ENCODE peak calls at places on chromosomes 11 and 22, in six cellular contexts. One of them, this sample, is unnamed.

GRCh38 chr22:31614781-31615480 is 47.1 kb downstream of the PISD start:
- DNase-seq in fibroblast of the aortic adventitia: no peak
- DNase-seq in PC-3: no peak
- DNase-seq in GM12878: no peak
- DNase-seq in IMR-90: no peak
- DNase-seq in progenitor cell of endocrine pancreas: no peak
- DNase-seq in this sample: no peak

GRCh38 chr11:109859325-109859724 is 233.9 kb upstream of the ZC3H12C start:
- DNase-seq in fibroblast of the aortic adventitia: peak; percentile 66
- DNase-seq in PC-3: peak; percentile 76
- DNase-seq in GM12878: no peak
- DNase-seq in IMR-90: peak; percentile 92
- DNase-seq in progenitor cell of endocrine pancreas: no peak
- DNase-seq in this sample: no peak

GRCh38 chr11:47330002-47330911 is 22.2 kb downstream of the MYBPC3 start:
- DNase-seq in fibroblast of the aortic adventitia: no peak
- DNase-seq in PC-3: no peak
- DNase-seq in GM12878: no peak
- DNase-seq in IMR-90: peak; percentile 29
- DNase-seq in progenitor cell of endocrine pancreas: no peak
- DNase-seq in this sample: no peak

GRCh38 chr22:44024288-44024908 is at the start of gene PARVB:
- DNase-seq in fibroblast of the aortic adventitia: peak; percentile 12
- DNase-seq in PC-3: peak; percentile 6
- DNase-seq in GM12878: no peak
- DNase-seq in IMR-90: no peak
- DNase-seq in progenitor cell of endocrine pancreas: peak; percentile 17
- DNase-seq in this sample: peak; percentile 34

GRCh38 chr11:5564259-5565019 is 16.1 kb upstream of the OR52H1 start:
- DNase-seq in fibroblast of the aortic adventitia: peak; percentile 19
- DNase-seq in PC-3: no peak
- DNase-seq in GM12878: no peak
- DNase-seq in IMR-90: peak; percentile 29
- DNase-seq in progenitor cell of endocrine pancreas: no peak
- DNase-seq in this sample: no peak

GRCh38 chr22:44777364-44777756 is 25.0 kb downstream of the ARHGAP8 start:
- DNase-seq in fibroblast of the aortic adventitia: no peak
- DNase-seq in PC-3: no peak
- DNase-seq in GM12878: no peak
- DNase-seq in IMR-90: no peak
- DNase-seq in progenitor cell of endocrine pancreas: no peak
- DNase-seq in this sample: no peak

GRCh38 chr11:113554531-113554930 is 79.3 kb upstream of the DRD2 start:
- DNase-seq in fibroblast of the aortic adventitia: no peak
- DNase-seq in PC-3: no peak
- DNase-seq in GM12878: no peak
- DNase-seq in IMR-90: no peak
- DNase-seq in progenitor cell of endocrine pancreas: no peak
- DNase-seq in this sample: no peak

GRCh38 chr11:72629266-72629665 is 45.0 kb downstream of the PDE2A start:
- DNase-seq in fibroblast of the aortic adventitia: peak; percentile 7
- DNase-seq in PC-3: no peak
- DNase-seq in GM12878: no peak
- DNase-seq in IMR-90: no peak
- DNase-seq in progenitor cell of endocrine pancreas: no peak
- DNase-seq in this sample: no peak

GRCh38 chr22:26597026-26597425 is 7.1 kb upstream of the TPST2 start:
- DNase-seq in fibroblast of the aortic adventitia: no peak
- DNase-seq in PC-3: no peak
- DNase-seq in GM12878: no peak
- DNase-seq in IMR-90: no peak
- DNase-seq in progenitor cell of endocrine pancreas: no peak
- DNase-seq in this sample: no peak

GRCh38 chr11:76599041-76600013 is 71.2 kb downstream of the LRRC32 start:
- DNase-seq in fibroblast of the aortic adventitia: no peak
- DNase-seq in PC-3: no peak
- DNase-seq in GM12878: no peak
- DNase-seq in IMR-90: peak; percentile 50
- DNase-seq in progenitor cell of endocrine pancreas: no peak
- DNase-seq in this sample: no peak

GRCh38 chr11:69804769-69805508 is 14.3 kb downstream of the FGF3 start:
- DNase-seq in fibroblast of the aortic adventitia: no peak
- DNase-seq in PC-3: no peak
- DNase-seq in GM12878: no peak
- DNase-seq in IMR-90: no peak
- DNase-seq in progenitor cell of endocrine pancreas: no peak
- DNase-seq in this sample: no peak

GRCh38 chr11:45922425-45923082 is at the start of gene LARGE2:
- DNase-seq in fibroblast of the aortic adventitia: no peak
- DNase-seq in PC-3: peak; percentile 67
- DNase-seq in GM12878: no peak
- DNase-seq in IMR-90: no peak
- DNase-seq in progenitor cell of endocrine pancreas: no peak
- DNase-seq in this sample: no peak

GRCh38 chr22:46293591-46294260 is 2.9 kb upstream of the GTSE1 start:
- DNase-seq in fibroblast of the aortic adventitia: no peak
- DNase-seq in PC-3: no peak
- DNase-seq in GM12878: no peak
- DNase-seq in IMR-90: peak; percentile 53
- DNase-seq in progenitor cell of endocrine pancreas: no peak
- DNase-seq in this sample: no peak

GRCh38 chr11:63212742-63213141 is 30.7 kb downstream of the SLC22A25 start:
- DNase-seq in fibroblast of the aortic adventitia: peak; percentile 30
- DNase-seq in PC-3: peak; percentile 70
- DNase-seq in GM12878: no peak
- DNase-seq in IMR-90: no peak
- DNase-seq in progenitor cell of endocrine pancreas: no peak
- DNase-seq in this sample: no peak

GRCh38 chr11:70737816-70738630 is 339.7 kb downstream of the CTTN start:
- DNase-seq in fibroblast of the aortic adventitia: no peak
- DNase-seq in PC-3: no peak
- DNase-seq in GM12878: no peak
- DNase-seq in IMR-90: no peak
- DNase-seq in progenitor cell of endocrine pancreas: no peak
- DNase-seq in this sample: no peak

GRCh38 chr11:129333873-129334272 is 41.8 kb upstream of the BARX2 start:
- DNase-seq in fibroblast of the aortic adventitia: no peak
- DNase-seq in PC-3: peak; percentile 30
- DNase-seq in GM12878: no peak
- DNase-seq in IMR-90: no peak
- DNase-seq in progenitor cell of endocrine pancreas: no peak
- DNase-seq in this sample: no peak

GRCh38 chr11:8806974-8807373 is 104.0 kb upstream of the AKIP1 start:
- DNase-seq in fibroblast of the aortic adventitia: no peak
- DNase-seq in PC-3: no peak
- DNase-seq in GM12878: no peak
- DNase-seq in IMR-90: no peak
- DNase-seq in progenitor cell of endocrine pancreas: no peak
- DNase-seq in this sample: no peak

GRCh38 chr11:73288873-73289707 is 17.0 kb downstream of the P2RY6 start:
- DNase-seq in fibroblast of the aortic adventitia: peak; percentile 78
- DNase-seq in PC-3: peak; percentile 82
- DNase-seq in GM12878: peak; percentile 70
- DNase-seq in IMR-90: peak; percentile 65
- DNase-seq in progenitor cell of endocrine pancreas: peak; percentile 53
- DNase-seq in this sample: peak; percentile 48

GRCh38 chr11:118168316-118168715 is 8.1 kb downstream of the SCN2B start:
- DNase-seq in fibroblast of the aortic adventitia: no peak
- DNase-seq in PC-3: no peak
- DNase-seq in GM12878: no peak
- DNase-seq in IMR-90: no peak
- DNase-seq in progenitor cell of endocrine pancreas: no peak
- DNase-seq in this sample: no peak

DNA sequence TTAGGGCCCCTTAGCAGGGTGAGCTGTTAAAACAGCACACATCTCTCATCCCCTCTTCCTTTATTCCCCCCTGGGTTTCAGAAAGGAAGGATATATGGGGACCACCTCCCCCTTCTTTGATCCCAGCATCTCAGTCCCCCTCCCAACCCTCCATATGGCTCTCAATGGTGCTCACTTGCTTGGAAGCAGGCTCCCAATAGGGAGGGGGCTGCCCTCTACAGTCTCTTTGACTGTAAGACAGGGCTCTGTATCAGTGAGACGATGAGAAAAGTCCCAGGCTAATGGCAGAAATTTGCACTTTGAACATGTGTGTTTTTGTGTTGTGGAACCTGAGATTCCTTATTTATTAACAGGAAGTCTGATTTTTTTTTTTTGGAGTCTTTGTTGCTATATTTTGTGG is 4.2 kb upstream of the CNTF start:
- DNase-seq in fibroblast of the aortic adventitia: no peak
- DNase-seq in PC-3: no peak
- DNase-seq in GM12878: no peak
- DNase-seq in IMR-90: no peak
- DNase-seq in progenitor cell of endocrine pancreas: no peak
- DNase-seq in this sample: no peak
- TF ChIP-seq CTCF in fibroblast of the aortic adventitia: no peak
- TF ChIP-seq CTCF in PC-3: peak; percentile 32
- TF ChIP-seq CTCF in GM12878: peak; percentile 38
- TF ChIP-seq CTCF in IMR-90: peak; percentile 1
- TF ChIP-seq CTCF in progenitor cell of endocrine pancreas: no peak
- TF ChIP-seq CTCF in this sample: no peak

DNA sequence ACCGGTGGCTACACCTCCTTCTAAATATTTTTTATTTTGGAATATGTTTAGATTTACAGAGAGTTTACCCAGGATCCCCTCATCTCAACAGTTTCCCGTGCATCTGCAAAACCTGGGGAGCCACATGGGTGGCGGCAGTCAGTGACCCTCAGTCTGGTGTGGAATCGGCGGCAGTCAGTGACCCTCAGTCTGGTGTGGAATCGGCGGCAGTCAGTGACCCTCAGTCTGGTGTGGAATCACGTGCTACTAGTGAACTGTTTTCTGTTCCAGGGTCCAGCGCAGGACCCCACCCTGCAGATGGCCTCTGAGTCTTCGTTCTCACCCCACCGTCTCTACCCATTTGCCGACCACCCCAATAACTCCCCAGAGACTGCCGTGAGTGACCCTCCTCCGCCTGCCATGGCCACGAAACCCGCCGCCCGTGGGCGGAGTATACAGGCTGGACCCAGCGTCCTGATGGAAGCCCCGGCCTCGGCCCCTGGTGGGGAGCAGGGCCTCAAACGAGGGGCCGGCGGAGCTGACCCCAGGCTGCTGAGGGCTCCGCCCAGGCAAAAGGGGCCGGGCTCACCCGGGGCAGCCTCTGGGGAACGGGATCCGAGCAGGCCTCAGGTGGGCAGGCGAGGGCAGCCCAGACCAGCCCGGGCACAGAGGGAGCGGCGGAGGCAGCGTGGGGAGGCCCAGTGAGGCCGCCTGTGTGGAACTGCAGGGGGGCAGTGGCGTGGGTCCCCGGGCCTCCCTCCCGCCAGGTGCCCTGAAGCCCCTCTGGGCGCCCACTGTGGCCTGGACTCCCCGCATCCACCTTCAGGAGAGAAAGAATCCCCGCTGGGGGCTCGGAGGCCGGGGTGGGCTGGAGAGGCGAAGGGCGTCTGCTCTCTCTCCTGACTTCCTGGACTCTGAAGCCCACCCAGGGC is 2.5 kb downstream of the IL17REL start:
- DNase-seq in fibroblast of the aortic adventitia: no peak
- DNase-seq in PC-3: no peak
- DNase-seq in GM12878: no peak
- DNase-seq in IMR-90: no peak
- DNase-seq in progenitor cell of endocrine pancreas: no peak
- DNase-seq in this sample: no peak
- TF ChIP-seq CTCF in fibroblast of the aortic adventitia: no peak
- TF ChIP-seq CTCF in PC-3: no peak
- TF ChIP-seq CTCF in GM12878: no peak
- TF ChIP-seq CTCF in IMR-90: no peak
- TF ChIP-seq CTCF in progenitor cell of endocrine pancreas: no peak
- TF ChIP-seq CTCF in this sample: no peak

GRCh38 chr11:126573325-126574076 is 218.0 kb downstream of the ST3GAL4 start:
- DNase-seq in fibroblast of the aortic adventitia: no peak
- DNase-seq in PC-3: no peak
- DNase-seq in GM12878: no peak
- DNase-seq in IMR-90: no peak
- DNase-seq in progenitor cell of endocrine pancreas: no peak
- DNase-seq in this sample: no peak
- TF ChIP-seq CTCF in fibroblast of the aortic adventitia: no peak
- TF ChIP-seq CTCF in PC-3: peak; percentile 42
- TF ChIP-seq CTCF in GM12878: peak; percentile 22
- TF ChIP-seq CTCF in IMR-90: peak; percentile 29
- TF ChIP-seq CTCF in progenitor cell of endocrine pancreas: peak; percentile 44
- TF ChIP-seq CTCF in this sample: no peak

GRCh38 chr22:47392729-47393128 is 630.3 kb downstream of the TBC1D22A start:
- DNase-seq in fibroblast of the aortic adventitia: no peak
- DNase-seq in PC-3: no peak
- DNase-seq in GM12878: no peak
- DNase-seq in IMR-90: no peak
- DNase-seq in progenitor cell of endocrine pancreas: no peak
- DNase-seq in this sample: no peak
- TF ChIP-seq CTCF in fibroblast of the aortic adventitia: no peak
- TF ChIP-seq CTCF in PC-3: no peak
- TF ChIP-seq CTCF in GM12878: no peak
- TF ChIP-seq CTCF in IMR-90: no peak
- TF ChIP-seq CTCF in progenitor cell of endocrine pancreas: no peak
- TF ChIP-seq CTCF in this sample: no peak

GRCh38 chr11:61544466-61544865 is 35.9 kb downstream of the LRRC10B start:
- DNase-seq in fibroblast of the aortic adventitia: no peak
- DNase-seq in PC-3: peak; percentile 10
- DNase-seq in GM12878: no peak
- DNase-seq in IMR-90: no peak
- DNase-seq in progenitor cell of endocrine pancreas: no peak
- DNase-seq in this sample: no peak
- TF ChIP-seq CTCF in fibroblast of the aortic adventitia: no peak
- TF ChIP-seq CTCF in PC-3: no peak
- TF ChIP-seq CTCF in GM12878: no peak
- TF ChIP-seq CTCF in IMR-90: no peak
- TF ChIP-seq CTCF in progenitor cell of endocrine pancreas: no peak
- TF ChIP-seq CTCF in this sample: no peak

GRCh38 chr11:64851831-64852337 is 7.4 kb upstream of the CDC42BPG start:
- DNase-seq in fibroblast of the aortic adventitia: no peak
- DNase-seq in PC-3: no peak
- DNase-seq in GM12878: no peak
- DNase-seq in IMR-90: no peak
- DNase-seq in progenitor cell of endocrine pancreas: no peak
- DNase-seq in this sample: no peak

GRCh38 chr11:64848214-64848778 is 3.8 kb upstream of the CDC42BPG start:
- DNase-seq in fibroblast of the aortic adventitia: no peak
- DNase-seq in PC-3: no peak
- DNase-seq in GM12878: no peak
- DNase-seq in IMR-90: no peak
- DNase-seq in progenitor cell of endocrine pancreas: no peak
- DNase-seq in this sample: no peak

GRCh38 chr11:64848779-64849599 is 4.5 kb upstream of the CDC42BPG start:
- DNase-seq in fibroblast of the aortic adventitia: no peak
- DNase-seq in PC-3: peak; percentile 66
- DNase-seq in GM12878: no peak
- DNase-seq in IMR-90: no peak
- DNase-seq in progenitor cell of endocrine pancreas: no peak
- DNase-seq in this sample: no peak

GRCh38 chr11:64850979-64851567 is 6.6 kb upstream of the CDC42BPG start:
- DNase-seq in fibroblast of the aortic adventitia: no peak
- DNase-seq in PC-3: no peak
- DNase-seq in GM12878: peak; percentile 90
- DNase-seq in IMR-90: no peak
- DNase-seq in progenitor cell of endocrine pancreas: no peak
- DNase-seq in this sample: no peak

GRCh38 chr11:64849600-64850356 is 5.3 kb upstream of the CDC42BPG start:
- DNase-seq in fibroblast of the aortic adventitia: peak; percentile 72
- DNase-seq in PC-3: no peak
- DNase-seq in GM12878: no peak
- DNase-seq in IMR-90: no peak
- DNase-seq in progenitor cell of endocrine pancreas: no peak
- DNase-seq in this sample: no peak
- TF ChIP-seq CTCF in fibroblast of the aortic adventitia: peak; percentile 59
- TF ChIP-seq CTCF in PC-3: no peak
- TF ChIP-seq CTCF in GM12878: no peak
- TF ChIP-seq CTCF in IMR-90: peak; percentile 33
- TF ChIP-seq CTCF in progenitor cell of endocrine pancreas: no peak
- TF ChIP-seq CTCF in this sample: no peak

GRCh38 chr11:19905280-19905853 is 192.7 kb downstream of the NAV2 start:
- DNase-seq in fibroblast of the aortic adventitia: peak; percentile 79
- DNase-seq in PC-3: peak; percentile 48
- DNase-seq in GM12878: no peak
- DNase-seq in IMR-90: peak; percentile 67
- DNase-seq in progenitor cell of endocrine pancreas: no peak
- DNase-seq in this sample: no peak
- TF ChIP-seq CTCF in fibroblast of the aortic adventitia: peak; percentile 63
- TF ChIP-seq CTCF in PC-3: peak; percentile 77
- TF ChIP-seq CTCF in GM12878: peak; percentile 53
- TF ChIP-seq CTCF in IMR-90: peak; percentile 70
- TF ChIP-seq CTCF in progenitor cell of endocrine pancreas: peak; percentile 76
- TF ChIP-seq CTCF in this sample: peak; percentile 83

This sample was measured in mesothelial cell of epicardium.